ENCODE peak calls at places on chromosomes 7 and 10, in six cellular contexts. G, Y, W, T, O and Z are unnamed samples.

GRCh38 chr10:48470893-48471805 is 133.7 kb downstream of the ARHGAP22 start:
- DNase-seq in Y (no peak), W (no peak), G (no peak), O (no peak), T (no peak), Z (no peak)

GRCh38 chr10:68647928-68648327 is 73.1 kb upstream of the CCAR1 start:
- DNase-seq in W (no peak), Y (no peak), O (no peak), G (no peak), T (no peak), Z (no peak)

GRCh38 chr7:25244193-25244592 is 15.9 kb upstream of the NPVF start:
- DNase-seq in Y (no peak), T (no peak), O (no peak), W (no peak), G (no peak), Z (no peak)

GRCh38 chr7:57177856-57178767 is 45.9 kb upstream of the ZNF479 start:
- DNase-seq in Y (no peak), W (no peak), G (no peak), T (no peak), O (no peak), Z (no peak)

GRCh38 chr7:2046581-2047271 is 186.0 kb downstream of the MAD1L1 start:
- DNase-seq in T (no peak), G (no peak), W (peak; percentile 16), Y (no peak), O (no peak), Z (no peak)

GRCh38 chr10:100774223-100774622 is 28.8 kb downstream of the PAX2 start:
- DNase-seq in T (no peak), W (no peak), G (no peak), Y (no peak), O (no peak), Z (no peak)

GRCh38 chr10:126252884-126253612 is 135.2 kb downstream of the ADAM12 start:
- DNase-seq in O (no peak), G (no peak), T (no peak), W (no peak), Y (no peak), Z (no peak)

GRCh38 chr10:12606461-12606860 is 257.1 kb downstream of the CAMK1D start:
- DNase-seq in W (no peak), Y (no peak), O (no peak), T (no peak), G (no peak), Z (no peak)